ENCODE peak calls at places on chromosomes 3 and 15, in six cellular contexts. L, W, S, Y, P and M are unnamed samples.

GRCh38 chr3:9725775-9726174 is 5.8 kb upstream of the BRPF1 start:
- DNase-seq in L (no peak), W (no peak), S (no peak), Y (no peak), P (no peak), M (no peak)

GRCh38 chr3:94704467-94704866 is 641.6 kb downstream of the NSUN3 start:
- DNase-seq in L (no peak), W (no peak), S (no peak), Y (no peak), P (no peak), M (no peak)

GRCh38 chr3:52504977-52505376 is 9.8 kb downstream of the STAB1 start:
- DNase-seq in L (no peak), W (no peak), S (no peak), Y (no peak), P (no peak), M (no peak)

GRCh38 chr3:3200632-3201212 is 21.2 kb upstream of the CRBN start:
- DNase-seq in L (peak; percentile 40), W (peak; percentile 29), S (peak; percentile 25), Y (peak; percentile 50), P (peak; percentile 23), M (peak; percentile 6)

GRCh38 chr3:64150527-64151238 is 74.6 kb downstream of the PRICKLE2 start:
- DNase-seq in L (peak; percentile 70), W (no peak), S (no peak), Y (no peak), P (no peak), M (no peak)

GRCh38 chr15:65033659-65034269 is 4.3 kb upstream of the MTFMT start:
- DNase-seq in L (no peak), W (peak; percentile 60), S (no peak), Y (no peak), P (no peak), M (no peak)

GRCh38 chr15:62782896-62783295 is 259.7 kb upstream of the TPM1 start:
- DNase-seq in L (no peak), W (no peak), S (no peak), Y (no peak), P (no peak), M (no peak)

GRCh38 chr15:66953523-66954229 is 111.7 kb upstream of the SMAD3 start:
- DNase-seq in L (no peak), W (no peak), S (no peak), Y (no peak), P (no peak), M (no peak)

GRCh38 chr15:35000511-35000910 is 12.4 kb upstream of the ZNF770 start:
- DNase-seq in L (no peak), W (no peak), S (no peak), Y (no peak), P (no peak), M (peak; percentile 0)

GRCh38 chr3:100463002-100463401 is 29.4 kb upstream of the TMEM45A start:
- DNase-seq in L (no peak), W (peak; percentile 65), S (no peak), Y (no peak), P (no peak), M (peak; percentile 8)

GRCh38 chr3:165196577-165197561 is 685 bp upstream of the SLITRK3 start:
- DNase-seq in L (no peak), W (peak; percentile 16), S (no peak), Y (peak; percentile 38), P (no peak), M (no peak)

GRCh38 chr15:44738340-44738984 is 2.1 kb downstream of the TRIM69 start:
- DNase-seq in L (no peak), W (peak; percentile 52), S (no peak), Y (no peak), P (no peak), M (no peak)

GRCh38 chr3:40477671-40478070 is 749 bp downstream of the ZNF619 start:
- DNase-seq in L (no peak), W (no peak), S (no peak), Y (no peak), P (no peak), M (no peak)

GRCh38 chr3:195899701-195900425 is 8.5 kb downstream of the TNK2 start:
- DNase-seq in L (peak; percentile 16), W (no peak), S (no peak), Y (no peak), P (no peak), M (no peak)

GRCh38 chr3:186024210-186024609 is 84.7 kb downstream of the ETV5 start:
- DNase-seq in L (peak; percentile 32), W (no peak), S (no peak), Y (no peak), P (no peak), M (no peak)

GRCh38 chr15:98776607-98777281 is 128.4 kb downstream of the IGF1R start:
- DNase-seq in L (peak; percentile 49), W (peak; percentile 45), S (no peak), Y (no peak), P (no peak), M (peak; percentile 50)

GRCh38 chr15:67049351-67050044 is 15.9 kb upstream of the SMAD3 start:
- DNase-seq in L (no peak), W (no peak), S (no peak), Y (no peak), P (no peak), M (no peak)

GRCh38 chr3:148648685-148649352 is 48.9 kb upstream of the AGTR1 start:
- DNase-seq in L (no peak), W (no peak), S (no peak), Y (no peak), P (no peak), M (no peak)

GRCh38 chr3:6204891-6205290 is 656.0 kb upstream of the GRM7 start:
- DNase-seq in L (no peak), W (no peak), S (no peak), Y (no peak), P (no peak), M (no peak)

GRCh38 chr3:124928333-124929202 is 6.0 kb downstream of the MUC13 start:
- DNase-seq in L (peak; percentile 77), W (peak; percentile 42), S (peak; percentile 53), Y (peak; percentile 54), P (peak; percentile 38), M (peak; percentile 1)

GRCh38 chr3:111715911-111716523 is 120.9 kb upstream of the ZBED2 start:
- DNase-seq in L (peak; percentile 58), W (peak; percentile 25), S (no peak), Y (no peak), P (no peak), M (no peak)

GRCh38 chr3:70531063-70531657 is 218.7 kb upstream of the MDFIC2 start:
- DNase-seq in L (no peak), W (peak; percentile 7), S (no peak), Y (no peak), P (no peak), M (no peak)

GRCh38 chr3:44058022-44058867 is 183.4 kb upstream of the TOPAZ1 start:
- DNase-seq in L (no peak), W (peak; percentile 79), S (peak; percentile 44), Y (no peak), P (peak; percentile 70), M (no peak)

GRCh38 chr3:177300039-177300833 is 103.0 kb upstream of the TBL1XR1 start:
- DNase-seq in L (no peak), W (no peak), S (no peak), Y (no peak), P (peak; percentile 14), M (peak; percentile 38)

GRCh38 chr3:61634678-61635077 is 73.3 kb downstream of the PTPRG start:
- DNase-seq in L (no peak), W (no peak), S (no peak), Y (no peak), P (no peak), M (no peak)

GRCh38 chr3:25430942-25431570 is 3.0 kb downstream of the RARB start:
- DNase-seq in L (no peak), W (no peak), S (no peak), Y (no peak), P (no peak), M (no peak)

GRCh38 chr3:194269610-194270145 is 81.5 kb downstream of the CPN2 start:
- DNase-seq in L (peak; percentile 95), W (no peak), S (no peak), Y (peak; percentile 85), P (no peak), M (no peak)

GRCh38 chr15:84702961-84703482 is 12.9 kb downstream of the SEC11A start:
- DNase-seq in L (peak; percentile 63), W (no peak), S (no peak), Y (no peak), P (no peak), M (no peak)

GRCh38 chr3:13927295-13927694 is 47.4 kb upstream of the WNT7A start:
- DNase-seq in L (no peak), W (no peak), S (no peak), Y (peak; percentile 29), P (no peak), M (no peak)